ENCODE peak calls at places on chromosome 6, in four cellular contexts. F is GM12878, Y is IMR-90, M is testis. N is an unnamed sample.

GRCh38 chr6:27791182-27791939 is 120.8 kb downstream of the OR2B2 start:
- DNase-seq in F (no peak), Y (peak; percentile 87), M (peak; percentile 78), N (no peak)

GRCh38 chr6:65505736-65506135 is 201.3 kb downstream of the EYS start:
- DNase-seq in F (no peak), Y (no peak), M (no peak), N (no peak)

GRCh38 chr6:144443157-144443556 is 158.0 kb downstream of the UTRN start:
- DNase-seq in F (no peak), Y (no peak), M (no peak), N (no peak)

GRCh38 chr6:134415194-134415593 is 97.3 kb upstream of the SGK1 start:
- DNase-seq in F (no peak), Y (no peak), M (no peak), N (no peak)

GRCh38 chr6:161161889-161162624 is 111.8 kb downstream of the AGPAT4 start:
- DNase-seq in F (no peak), Y (peak; percentile 59), M (no peak), N (no peak)

GRCh38 chr6:106527979-106528378 is 101.3 kb downstream of the RTN4IP1 start:
- DNase-seq in F (no peak), Y (peak; percentile 98), M (no peak), N (no peak)

GRCh38 chr6:157520986-157521664 is 140.1 kb downstream of the ZDHHC14 start:
- DNase-seq in F (no peak), Y (no peak), M (no peak), N (no peak)

GRCh38 chr6:154491567-154492470 is 18.7 kb downstream of the CNKSR3 start:
- DNase-seq in F (no peak), Y (peak; percentile 50), M (no peak), N (no peak)

GRCh38 chr6:72464791-72465691 is 156.8 kb upstream of the KCNQ5 start:
- DNase-seq in F (no peak), Y (peak; percentile 83), M (no peak), N (no peak)

GRCh38 chr6:98471444-98471843 is 362.9 kb upstream of the POU3F2 start:
- DNase-seq in F (no peak), Y (no peak), M (no peak), N (no peak)

GRCh38 chr6:28600188-28600587 is 74.5 kb downstream of the GPX5 start:
- DNase-seq in F (no peak), Y (no peak), M (no peak), N (no peak)

GRCh38 chr6:145814035-145814500 is 527 bp downstream of the FBXO30 start:
- DNase-seq in F (peak; percentile 20), Y (no peak), M (peak; percentile 53), N (no peak)

GRCh38 chr6:15439410-15440022 is 193.6 kb downstream of the JARID2 start:
- DNase-seq in F (no peak), Y (no peak), M (no peak), N (no peak)

GRCh38 chr6:39225543-39225942 is 3.7 kb downstream of the KCNK5 start:
- DNase-seq in F (no peak), Y (no peak), M (no peak), N (no peak)

GRCh38 chr6:69456086-69456485 is 340.7 kb downstream of the LMBRD1 start:
- DNase-seq in F (no peak), Y (no peak), M (no peak), N (no peak)

GRCh38 chr6:26235240-26235730 is 129.7 kb upstream of the BTN3A2 start:
- DNase-seq in F (no peak), Y (no peak), M (no peak), N (no peak)

GRCh38 chr6:20426177-20427082 is 24.8 kb downstream of the E2F3 start:
- DNase-seq in F (no peak), Y (no peak), M (no peak), N (no peak)

GRCh38 chr6:167648506-167649278 is 178.0 kb upstream of the AFDN start:
- DNase-seq in F (no peak), Y (no peak), M (no peak), N (no peak)

GRCh38 chr6:30885481-30885998 is 1.2 kb downstream of the DDR1 start:
- DNase-seq in F (no peak), Y (peak; percentile 18), M (no peak), N (no peak)

GRCh38 chr6:42482126-42482525 is 30.4 kb upstream of the TRERF1 start:
- DNase-seq in F (no peak), Y (peak; percentile 34), M (no peak), N (no peak)

GRCh38 chr6:85390775-85391174 is 59.1 kb upstream of the NT5E start:
- DNase-seq in F (no peak), Y (peak; percentile 68), M (no peak), N (no peak)
- H3K4me3 ChIP-seq in F (no peak overlapping the region), Y (no peak overlapping the region), M (no peak overlapping the region), N (no peak overlapping the region)

DNA sequence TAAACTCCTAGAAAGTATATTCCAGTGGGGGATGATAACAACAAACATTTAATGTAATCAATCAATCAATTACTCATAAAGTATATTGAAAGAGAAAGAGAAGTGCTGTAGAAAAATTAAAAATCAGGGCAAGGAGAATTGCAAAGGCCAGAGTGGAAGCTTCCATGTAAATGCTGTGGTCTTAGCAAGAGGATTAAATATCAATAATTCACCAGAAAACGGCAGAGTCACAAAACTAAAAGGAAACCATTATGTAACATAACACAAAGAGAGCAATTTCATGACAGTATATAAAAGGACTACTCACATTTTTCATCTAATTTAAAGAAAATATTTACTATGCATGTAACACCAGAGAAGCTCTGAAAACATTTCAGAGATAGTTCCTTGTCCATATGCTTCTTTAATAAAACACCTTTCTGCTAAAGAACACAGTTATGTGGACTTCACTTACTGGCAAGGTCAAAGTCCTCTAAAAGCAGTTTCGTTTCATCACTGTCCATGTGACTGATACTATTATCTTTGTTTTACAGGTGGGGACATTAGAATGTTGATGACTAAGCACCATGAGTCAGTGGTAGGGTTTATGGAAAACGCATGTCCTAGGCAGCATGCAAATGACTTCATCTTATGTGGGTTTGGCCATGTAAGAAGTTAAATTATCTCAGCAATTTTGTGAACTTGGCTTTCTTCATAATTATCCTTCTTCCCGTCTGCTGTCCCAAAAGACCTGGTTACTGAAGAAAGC is 185.7 kb upstream of the TENT5A start:
- DNase-seq in F (peak; percentile 42), Y (peak; percentile 96), M (no peak), N (no peak)
- TF ChIP-seq POLR2A in F (no peak), Y (no peak), M (no peak), N (no peak)

GRCh38 chr6:56802570-56802969 is 152.3 kb upstream of the BEND6 start:
- DNase-seq in F (no peak), Y (peak; percentile 69), M (no peak), N (no peak)
- H3K27ac ChIP-seq in F (no peak overlapping the region), Y (no peak overlapping the region), M (no peak overlapping the region), N (no peak overlapping the region)

DNA sequence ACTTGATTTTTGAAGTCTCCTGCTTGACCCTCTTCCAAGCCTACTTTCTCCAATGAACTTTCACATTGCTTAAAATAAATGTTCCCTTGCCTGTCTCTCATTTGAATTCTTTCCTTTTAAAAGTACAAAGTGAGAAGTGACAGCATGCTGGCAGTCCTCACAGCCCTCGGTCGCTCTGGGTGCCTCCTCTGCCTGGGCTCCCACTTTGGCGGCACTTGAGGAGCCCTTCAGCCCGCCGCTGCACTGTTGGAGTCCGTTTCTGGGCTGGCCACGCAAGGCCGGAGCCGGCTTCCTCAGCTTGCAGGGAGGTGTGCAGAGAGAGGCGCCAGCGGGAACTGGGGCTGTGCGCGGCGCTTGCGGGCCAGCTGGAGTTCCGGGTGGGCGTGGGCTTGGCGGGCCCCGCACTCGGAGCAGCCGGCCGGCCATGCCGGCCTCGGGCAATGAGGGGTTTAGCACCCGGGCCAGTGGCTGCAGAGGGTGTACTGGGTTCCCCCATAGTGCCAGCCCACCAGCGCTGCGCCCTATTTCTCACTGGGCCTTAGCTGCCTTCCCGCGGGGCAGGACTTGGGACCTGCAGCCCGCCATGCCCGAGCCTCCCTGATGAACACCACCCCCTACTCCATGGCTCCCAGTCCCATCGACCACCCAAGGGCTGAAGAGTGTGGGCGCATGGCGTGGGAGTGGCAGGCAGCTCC is 31.9 kb downstream of the SERPINB6 start:
- DNase-seq in F (no peak), Y (no peak), M (peak; percentile 20), N (no peak)
- H3K4me3 ChIP-seq in F (no peak overlapping the region), Y (no peak overlapping the region), M (peak overlapping the region; percentile 26), N (no peak overlapping the region)

DNA sequence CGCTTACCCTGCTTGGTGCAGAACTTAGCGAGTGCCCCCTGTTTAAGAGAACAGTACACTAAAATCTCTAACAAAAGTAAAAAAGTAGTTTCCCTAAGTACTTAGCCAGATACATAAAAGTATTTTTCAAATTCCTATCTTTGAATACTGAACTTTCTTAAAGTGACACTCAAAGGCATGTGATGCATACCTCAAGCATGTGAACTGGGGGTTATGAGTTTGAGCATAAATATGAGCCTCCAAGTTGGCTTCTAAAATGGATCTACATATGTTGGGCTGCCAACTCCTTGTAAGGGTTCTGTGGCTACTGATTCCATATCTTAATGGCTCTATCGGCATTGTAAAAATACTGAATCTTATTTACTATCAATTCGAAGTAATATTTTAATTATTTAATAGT is 3.8 kb downstream of the ZBTB2 start:
- DNase-seq in F (no peak), Y (peak; percentile 86), M (no peak), N (no peak)
- TF ChIP-seq POLR2A in F (no peak), Y (no peak), M (no peak), N (no peak)

N was measured in esophagus squamous epithelium.